ENCODE peak calls at places on chromosomes 2 and 18, in nine cellular contexts. One of them, this sample, is unnamed.

GRCh38 chr2:223589901-223590300 is 12.3 kb downstream of the SCG2 start:
- DNase-seq in posterior cingulate gyrus: no peak
- DNase-seq in EL: no peak
- DNase-seq in astrocyte of the spinal cord: no peak
- DNase-seq in RKO: no peak
- DNase-seq in IMR-90: no peak
- DNase-seq in omental fat pad: no peak
- DNase-seq in foreskin fibroblast: no peak
- DNase-seq in immature natural killer cell: no peak
- DNase-seq in this sample: no peak

GRCh38 chr2:43405829-43406228 is 179.4 kb upstream of the ZFP36L2 start:
- DNase-seq in posterior cingulate gyrus: no peak
- DNase-seq in EL: no peak
- DNase-seq in astrocyte of the spinal cord: no peak
- DNase-seq in RKO: no peak
- DNase-seq in IMR-90: no peak
- DNase-seq in omental fat pad: no peak
- DNase-seq in foreskin fibroblast: no peak
- DNase-seq in immature natural killer cell: no peak
- DNase-seq in this sample: no peak

GRCh38 chr2:177353084-177353483 is 39.5 kb upstream of the AGPS start:
- DNase-seq in posterior cingulate gyrus: no peak
- DNase-seq in EL: no peak
- DNase-seq in astrocyte of the spinal cord: peak
- DNase-seq in RKO: no peak
- DNase-seq in IMR-90: peak
- DNase-seq in omental fat pad: no peak
- DNase-seq in foreskin fibroblast: no peak
- DNase-seq in immature natural killer cell: no peak
- DNase-seq in this sample: no peak

GRCh38 chr2:58055027-58055786 is 8.6 kb downstream of the VRK2 start:
- DNase-seq in posterior cingulate gyrus: no peak
- DNase-seq in EL: no peak
- DNase-seq in astrocyte of the spinal cord: no peak
- DNase-seq in RKO: no peak
- DNase-seq in IMR-90: no peak
- DNase-seq in omental fat pad: no peak
- DNase-seq in foreskin fibroblast: no peak
- DNase-seq in immature natural killer cell: no peak
- DNase-seq in this sample: no peak

GRCh38 chr2:72796766-72797165 is 29.1 kb downstream of the EXOC6B start:
- DNase-seq in posterior cingulate gyrus: no peak
- DNase-seq in EL: no peak
- DNase-seq in astrocyte of the spinal cord: no peak
- DNase-seq in RKO: no peak
- DNase-seq in IMR-90: no peak
- DNase-seq in omental fat pad: no peak
- DNase-seq in foreskin fibroblast: no peak
- DNase-seq in immature natural killer cell: no peak
- DNase-seq in this sample: no peak

GRCh38 chr2:129087133-129087813 is 768.6 kb upstream of the HS6ST1 start:
- DNase-seq in posterior cingulate gyrus: no peak
- DNase-seq in EL: no peak
- DNase-seq in astrocyte of the spinal cord: no peak
- DNase-seq in RKO: no peak
- DNase-seq in IMR-90: no peak
- DNase-seq in omental fat pad: no peak
- DNase-seq in foreskin fibroblast: no peak
- DNase-seq in immature natural killer cell: no peak
- DNase-seq in this sample: no peak

GRCh38 chr2:9201185-9201891 is 5.3 kb upstream of the ASAP2 start:
- DNase-seq in posterior cingulate gyrus: no peak
- DNase-seq in EL: peak
- DNase-seq in astrocyte of the spinal cord: peak
- DNase-seq in RKO: no peak
- DNase-seq in IMR-90: peak
- DNase-seq in omental fat pad: no peak
- DNase-seq in foreskin fibroblast: peak
- DNase-seq in immature natural killer cell: no peak
- DNase-seq in this sample: no peak

GRCh38 chr18:46591821-46592391 is 65.1 kb downstream of the LOXHD1 start:
- DNase-seq in posterior cingulate gyrus: no peak
- DNase-seq in EL: no peak
- DNase-seq in astrocyte of the spinal cord: no peak
- DNase-seq in RKO: no peak
- DNase-seq in IMR-90: no peak
- DNase-seq in omental fat pad: no peak
- DNase-seq in foreskin fibroblast: no peak
- DNase-seq in immature natural killer cell: no peak
- DNase-seq in this sample: no peak

GRCh38 chr2:197191177-197191947 is 119.2 kb downstream of the ANKRD44 start:
- DNase-seq in posterior cingulate gyrus: no peak
- DNase-seq in EL: no peak
- DNase-seq in astrocyte of the spinal cord: peak
- DNase-seq in RKO: peak
- DNase-seq in IMR-90: peak
- DNase-seq in omental fat pad: no peak
- DNase-seq in foreskin fibroblast: no peak
- DNase-seq in immature natural killer cell: peak
- DNase-seq in this sample: no peak

GRCh38 chr2:43758738-43759137 is 15.1 kb upstream of the DYNC2LI1 start:
- DNase-seq in posterior cingulate gyrus: no peak
- DNase-seq in EL: peak
- DNase-seq in astrocyte of the spinal cord: no peak
- DNase-seq in RKO: no peak
- DNase-seq in IMR-90: no peak
- DNase-seq in omental fat pad: no peak
- DNase-seq in foreskin fibroblast: peak
- DNase-seq in immature natural killer cell: no peak
- DNase-seq in this sample: no peak

GRCh38 chr2:238270606-238271005 is 17.8 kb downstream of the PER2 start:
- DNase-seq in posterior cingulate gyrus: no peak
- DNase-seq in EL: no peak
- DNase-seq in astrocyte of the spinal cord: no peak
- DNase-seq in RKO: no peak
- DNase-seq in IMR-90: no peak
- DNase-seq in omental fat pad: no peak
- DNase-seq in foreskin fibroblast: no peak
- DNase-seq in immature natural killer cell: no peak
- DNase-seq in this sample: no peak

GRCh38 chr2:10283106-10284062 is 19.3 kb upstream of the HPCAL1 start:
- DNase-seq in posterior cingulate gyrus: no peak
- DNase-seq in EL: peak
- DNase-seq in astrocyte of the spinal cord: peak
- DNase-seq in RKO: peak
- DNase-seq in IMR-90: peak
- DNase-seq in omental fat pad: no peak
- DNase-seq in foreskin fibroblast: peak
- DNase-seq in immature natural killer cell: no peak
- DNase-seq in this sample: no peak

GRCh38 chr2:134134313-134134706 is 119.6 kb upstream of the MGAT5 start:
- DNase-seq in posterior cingulate gyrus: no peak
- DNase-seq in EL: no peak
- DNase-seq in astrocyte of the spinal cord: no peak
- DNase-seq in RKO: no peak
- DNase-seq in IMR-90: no peak
- DNase-seq in omental fat pad: no peak
- DNase-seq in foreskin fibroblast: no peak
- DNase-seq in immature natural killer cell: no peak
- DNase-seq in this sample: no peak

GRCh38 chr2:6917761-6918421 is 679 bp downstream of the RNF144A start:
- DNase-seq in posterior cingulate gyrus: no peak
- DNase-seq in EL: no peak
- DNase-seq in astrocyte of the spinal cord: no peak
- DNase-seq in RKO: no peak
- DNase-seq in IMR-90: no peak
- DNase-seq in omental fat pad: no peak
- DNase-seq in foreskin fibroblast: no peak
- DNase-seq in immature natural killer cell: peak
- DNase-seq in this sample: no peak

GRCh38 chr2:203579131-203579643 is 44.1 kb upstream of the RAPH1 start:
- DNase-seq in posterior cingulate gyrus: no peak
- DNase-seq in EL: peak
- DNase-seq in astrocyte of the spinal cord: peak
- DNase-seq in RKO: peak
- DNase-seq in IMR-90: peak
- DNase-seq in omental fat pad: no peak
- DNase-seq in foreskin fibroblast: peak
- DNase-seq in immature natural killer cell: no peak
- DNase-seq in this sample: peak

GRCh38 chr2:8138923-8139667 is 542.8 kb upstream of the ID2 start:
- DNase-seq in posterior cingulate gyrus: no peak
- DNase-seq in EL: no peak
- DNase-seq in astrocyte of the spinal cord: no peak
- DNase-seq in RKO: no peak
- DNase-seq in IMR-90: peak
- DNase-seq in omental fat pad: no peak
- DNase-seq in foreskin fibroblast: peak
- DNase-seq in immature natural killer cell: no peak
- DNase-seq in this sample: no peak

GRCh38 chr2:149410701-149411484 is 80.5 kb downstream of the LYPD6 start:
- DNase-seq in posterior cingulate gyrus: no peak
- DNase-seq in EL: peak
- DNase-seq in astrocyte of the spinal cord: peak
- DNase-seq in RKO: no peak
- DNase-seq in IMR-90: peak
- DNase-seq in omental fat pad: no peak
- DNase-seq in foreskin fibroblast: peak
- DNase-seq in immature natural killer cell: no peak
- DNase-seq in this sample: no peak

GRCh38 chr2:105801961-105802360 is 57.2 kb downstream of the NCK2 start:
- DNase-seq in posterior cingulate gyrus: no peak
- DNase-seq in EL: no peak
- DNase-seq in astrocyte of the spinal cord: no peak
- DNase-seq in RKO: no peak
- DNase-seq in IMR-90: no peak
- DNase-seq in omental fat pad: no peak
- DNase-seq in foreskin fibroblast: no peak
- DNase-seq in immature natural killer cell: no peak
- DNase-seq in this sample: no peak

GRCh38 chr18:63431180-63431579 is 8.9 kb upstream of the VPS4B start:
- DNase-seq in posterior cingulate gyrus: no peak
- DNase-seq in EL: no peak
- DNase-seq in astrocyte of the spinal cord: no peak
- DNase-seq in RKO: no peak
- DNase-seq in IMR-90: no peak
- DNase-seq in omental fat pad: no peak
- DNase-seq in foreskin fibroblast: no peak
- DNase-seq in immature natural killer cell: no peak
- DNase-seq in this sample: no peak

GRCh38 chr2:207813221-207813916 is 43.7 kb upstream of the FZD5 start:
- DNase-seq in posterior cingulate gyrus: peak
- DNase-seq in EL: no peak
- DNase-seq in astrocyte of the spinal cord: no peak
- DNase-seq in RKO: no peak
- DNase-seq in IMR-90: no peak
- DNase-seq in omental fat pad: no peak
- DNase-seq in foreskin fibroblast: no peak
- DNase-seq in immature natural killer cell: no peak
- DNase-seq in this sample: no peak